ENCODE peak calls at places on chromosomes 11 and 22, in four cellular contexts. One of them, this sample, is unnamed.
A peak's percentile ranks its signal among the peaks of the same experiment; 100 is the strongest.

GRCh38 chr22:39939830-39940229 is 20.4 kb upstream of the TMA7B start:
- DNase-seq in SK-N-SH: no peak
- DNase-seq in lower lobe of right lung: no peak
- DNase-seq in GM23338: no peak
- DNase-seq in this sample: no peak

GRCh38 chr11:122721964-122722266 is 66.4 kb downstream of the UBASH3B start:
- DNase-seq in SK-N-SH: no peak
- DNase-seq in lower lobe of right lung: no peak
- DNase-seq in GM23338: no peak
- DNase-seq in this sample: no peak

GRCh38 chr11:62985351-62985750 is 584 bp upstream of the SLC22A6 start:
- DNase-seq in SK-N-SH: no peak
- DNase-seq in lower lobe of right lung: no peak
- DNase-seq in GM23338: no peak
- DNase-seq in this sample: no peak

GRCh38 chr22:46959369-46959768 is 196.9 kb downstream of the TBC1D22A start:
- DNase-seq in SK-N-SH: no peak
- DNase-seq in lower lobe of right lung: no peak
- DNase-seq in GM23338: no peak
- DNase-seq in this sample: no peak

GRCh38 chr22:36569999-36570398 is 41.0 kb upstream of the EIF3D start:
- DNase-seq in SK-N-SH: peak; percentile 76
- DNase-seq in lower lobe of right lung: no peak
- DNase-seq in GM23338: peak; percentile 86
- DNase-seq in this sample: no peak

GRCh38 chr11:17314232-17314547 is 37.4 kb upstream of the NCR3LG1 start:
- DNase-seq in SK-N-SH: no peak
- DNase-seq in lower lobe of right lung: no peak
- DNase-seq in GM23338: no peak
- DNase-seq in this sample: no peak

GRCh38 chr22:46969491-46969890 is 207.0 kb downstream of the TBC1D22A start:
- DNase-seq in SK-N-SH: no peak
- DNase-seq in lower lobe of right lung: no peak
- DNase-seq in GM23338: no peak
- DNase-seq in this sample: peak; percentile 90

GRCh38 chr11:405323-405975 is 9.3 kb downstream of the SIGIRR start:
- DNase-seq in SK-N-SH: no peak
- DNase-seq in lower lobe of right lung: peak; percentile 60
- DNase-seq in GM23338: no peak
- DNase-seq in this sample: no peak

GRCh38 chr22:21044931-21045584 is 688 bp upstream of the LRRC74B start:
- DNase-seq in SK-N-SH: peak; percentile 64
- DNase-seq in lower lobe of right lung: peak; percentile 46
- DNase-seq in GM23338: peak; percentile 28
- DNase-seq in this sample: no peak

GRCh38 chr11:125514336-125515101 is 18.5 kb upstream of the FEZ1 start:
- DNase-seq in SK-N-SH: peak; percentile 32
- DNase-seq in lower lobe of right lung: no peak
- DNase-seq in GM23338: no peak
- DNase-seq in this sample: peak; percentile 46

GRCh38 chr11:130645164-130645859 is 196.9 kb downstream of the ADAMTS15 start:
- DNase-seq in SK-N-SH: no peak
- DNase-seq in lower lobe of right lung: no peak
- DNase-seq in GM23338: no peak
- DNase-seq in this sample: no peak

GRCh38 chr11:67071420-67072284 is 15.0 kb downstream of the RHOD start:
- DNase-seq in SK-N-SH: peak; percentile 93
- DNase-seq in lower lobe of right lung: peak; percentile 89
- DNase-seq in GM23338: peak; percentile 96
- DNase-seq in this sample: peak; percentile 94

GRCh38 chr11:110513521-110514450 is 84.0 kb downstream of the FDX1 start:
- DNase-seq in SK-N-SH: no peak
- DNase-seq in lower lobe of right lung: no peak
- DNase-seq in GM23338: no peak
- DNase-seq in this sample: no peak

GRCh38 chr22:25623310-25623734 is 58.8 kb downstream of the GRK3 start:
- DNase-seq in SK-N-SH: no peak
- DNase-seq in lower lobe of right lung: no peak
- DNase-seq in GM23338: no peak
- DNase-seq in this sample: peak; percentile 49

GRCh38 chr22:38955926-38956325 is 1.5 kb upstream of the APOBEC3A start:
- DNase-seq in SK-N-SH: no peak
- DNase-seq in lower lobe of right lung: no peak
- DNase-seq in GM23338: no peak
- DNase-seq in this sample: no peak

GRCh38 chr11:71551711-71552110 is 3.5 kb downstream of the KRTAP5-9 start:
- DNase-seq in SK-N-SH: no peak
- DNase-seq in lower lobe of right lung: no peak
- DNase-seq in GM23338: no peak
- DNase-seq in this sample: no peak

GRCh38 chr11:34313099-34313517 is 44.7 kb downstream of the ABTB2 start:
- DNase-seq in SK-N-SH: no peak
- DNase-seq in lower lobe of right lung: no peak
- DNase-seq in GM23338: peak; percentile 29
- DNase-seq in this sample: peak; percentile 36

GRCh38 chr22:25745341-25746011 is 3.5 kb downstream of the MYO18B start:
- DNase-seq in SK-N-SH: no peak
- DNase-seq in lower lobe of right lung: no peak
- DNase-seq in GM23338: no peak
- DNase-seq in this sample: no peak

GRCh38 chr22:27461470-27461869 is 340.1 kb downstream of the MN1 start:
- DNase-seq in SK-N-SH: no peak
- DNase-seq in lower lobe of right lung: no peak
- DNase-seq in GM23338: peak; percentile 88
- DNase-seq in this sample: no peak

GRCh38 chr11:96614846-96615245 is 225.0 kb downstream of the JRKL start:
- DNase-seq in SK-N-SH: no peak
- DNase-seq in lower lobe of right lung: no peak
- DNase-seq in GM23338: no peak
- DNase-seq in this sample: no peak

GRCh38 chr22:44410396-44411056 is 87.5 kb downstream of the RTL6 start:
- DNase-seq in SK-N-SH: no peak
- DNase-seq in lower lobe of right lung: peak; percentile 33
- DNase-seq in GM23338: no peak
- DNase-seq in this sample: no peak

GRCh38 chr22:31680764-31681624 is 19.0 kb upstream of the PISD start:
- DNase-seq in SK-N-SH: no peak
- DNase-seq in lower lobe of right lung: no peak
- DNase-seq in GM23338: no peak
- DNase-seq in this sample: no peak

GRCh38 chr22:46991666-46992065 is 229.2 kb downstream of the TBC1D22A start:
- DNase-seq in SK-N-SH: no peak
- DNase-seq in lower lobe of right lung: no peak
- DNase-seq in GM23338: no peak
- DNase-seq in this sample: no peak

GRCh38 chr22:40009231-40009769 is 14.5 kb downstream of the FAM83F start:
- DNase-seq in SK-N-SH: no peak
- DNase-seq in lower lobe of right lung: peak; percentile 36
- DNase-seq in GM23338: peak; percentile 88
- DNase-seq in this sample: no peak

GRCh38 chr11:69496202-69496557 is 14.7 kb downstream of the LINC01488 start:
- DNase-seq in SK-N-SH: no peak
- DNase-seq in lower lobe of right lung: peak; percentile 43
- DNase-seq in GM23338: no peak
- DNase-seq in this sample: no peak

GRCh38 chr22:48389916-48390315 is 1437.8 kb downstream of the BRD1 start:
- DNase-seq in SK-N-SH: no peak
- DNase-seq in lower lobe of right lung: no peak
- DNase-seq in GM23338: no peak
- DNase-seq in this sample: no peak

GRCh38 chr11:64305691-64306562 is 603 bp downstream of the ESRRA start:
- DNase-seq in SK-N-SH: peak; percentile 73
- DNase-seq in lower lobe of right lung: peak; percentile 87
- DNase-seq in GM23338: peak; percentile 85
- DNase-seq in this sample: no peak

GRCh38 chr11:69520186-69520585 is 38.7 kb downstream of the LINC01488 start:
- DNase-seq in SK-N-SH: no peak
- DNase-seq in lower lobe of right lung: peak; percentile 2
- DNase-seq in GM23338: no peak
- DNase-seq in this sample: no peak

GRCh38 chr11:103031834-103032233 is 60.1 kb downstream of the DCUN1D5 start:
- DNase-seq in SK-N-SH: no peak
- DNase-seq in lower lobe of right lung: no peak
- DNase-seq in GM23338: no peak
- DNase-seq in this sample: no peak

GRCh38 chr11:18243783-18244362 is 4.6 kb downstream of the SAA2 start:
- DNase-seq in SK-N-SH: peak; percentile 53
- DNase-seq in lower lobe of right lung: no peak
- DNase-seq in GM23338: peak; percentile 88
- DNase-seq in this sample: peak; percentile 52

GRCh38 chr11:12824281-12825041 is 150.2 kb downstream of the TEAD1 start:
- DNase-seq in SK-N-SH: no peak
- DNase-seq in lower lobe of right lung: no peak
- DNase-seq in GM23338: peak; percentile 28
- DNase-seq in this sample: no peak

DNA sequence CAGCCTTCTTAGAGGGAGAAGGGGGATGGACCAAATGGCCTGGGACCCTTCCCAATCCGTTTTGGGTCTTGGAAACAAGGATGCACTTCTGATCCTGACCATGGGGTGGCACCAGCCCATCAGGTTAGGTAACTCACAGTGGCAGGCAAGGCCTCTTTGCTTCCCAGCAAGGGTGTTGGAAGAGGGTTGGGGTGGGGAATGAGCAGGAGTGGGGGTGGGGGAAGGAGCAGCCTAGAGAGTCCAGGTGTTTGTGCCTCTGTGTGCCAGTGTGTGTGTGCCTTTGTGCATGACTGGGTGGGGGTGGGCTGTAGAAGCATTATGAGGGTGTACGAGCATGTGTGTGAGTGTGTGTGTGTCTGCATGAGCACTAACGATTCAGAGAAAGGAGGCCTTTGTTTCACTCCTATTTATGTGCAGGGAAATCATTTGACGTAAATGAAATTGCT is 213.1 kb downstream of the INSC start:
- DNase-seq in SK-N-SH: peak; percentile 68
- DNase-seq in lower lobe of right lung: peak; percentile 52
- DNase-seq in GM23338: peak; percentile 93
- DNase-seq in this sample: peak; percentile 25
- TF ChIP-seq CTCF in SK-N-SH: peak; percentile 22
- TF ChIP-seq CTCF in lower lobe of right lung: peak; percentile 54
- TF ChIP-seq CTCF in GM23338: peak; percentile 83
- TF ChIP-seq CTCF in this sample: peak; percentile 68

DNA sequence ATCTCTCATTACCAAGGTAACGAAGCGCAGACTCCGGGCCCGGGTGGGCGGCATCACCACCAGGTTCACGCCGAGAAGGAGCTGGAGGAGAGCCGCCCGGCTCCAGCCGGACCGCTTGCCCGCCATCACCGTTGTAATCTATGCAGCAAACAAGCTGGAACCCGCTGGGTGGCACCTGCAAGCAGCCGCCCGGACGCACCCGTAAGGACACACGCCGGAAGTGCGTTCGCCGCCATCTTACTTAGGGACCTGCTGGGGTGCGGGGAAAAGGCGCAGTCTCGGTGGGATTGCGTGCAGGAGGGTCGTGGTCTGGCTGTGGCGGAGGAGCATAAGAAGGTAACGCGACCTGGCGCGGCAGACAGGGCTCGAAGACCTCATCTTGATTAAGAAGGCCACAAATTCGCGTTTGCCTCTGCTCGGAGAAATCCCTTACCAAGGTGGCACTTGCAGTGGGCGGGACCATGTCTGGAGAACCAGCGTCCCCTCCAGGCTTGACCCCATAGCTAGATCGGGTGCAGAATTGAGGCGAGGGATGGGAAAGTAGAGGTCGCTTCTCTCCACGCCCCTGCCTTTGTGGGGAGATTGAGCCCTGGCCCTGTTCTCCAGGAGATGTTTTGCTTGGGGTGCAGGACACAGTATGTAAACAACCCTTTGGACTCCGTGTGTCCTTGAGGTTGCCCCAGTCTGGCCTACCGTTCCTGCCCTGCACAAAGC is at the start of gene ACP2:
- DNase-seq in SK-N-SH: peak; percentile 89
- DNase-seq in lower lobe of right lung: peak; percentile 94
- DNase-seq in GM23338: peak; percentile 96
- DNase-seq in this sample: peak; percentile 91
- TF ChIP-seq CTCF in SK-N-SH: peak; percentile 49
- TF ChIP-seq CTCF in lower lobe of right lung: no peak
- TF ChIP-seq CTCF in GM23338: no peak
- TF ChIP-seq CTCF in this sample: peak; percentile 24

GRCh38 chr11:119371778-119372182 is 9.7 kb downstream of the USP2 start:
- DNase-seq in SK-N-SH: peak; percentile 44
- DNase-seq in lower lobe of right lung: no peak
- DNase-seq in GM23338: no peak
- DNase-seq in this sample: no peak
- TF ChIP-seq CTCF in SK-N-SH: peak; percentile 23
- TF ChIP-seq CTCF in lower lobe of right lung: no peak
- TF ChIP-seq CTCF in GM23338: no peak
- TF ChIP-seq CTCF in this sample: peak; percentile 14

GRCh38 chr22:42792909-42793847 is 63.9 kb downstream of the ARFGAP3 start:
- DNase-seq in SK-N-SH: no peak
- DNase-seq in lower lobe of right lung: no peak
- DNase-seq in GM23338: no peak
- DNase-seq in this sample: no peak

GRCh38 chr22:42793848-42794405 is 63.1 kb downstream of the ARFGAP3 start:
- DNase-seq in SK-N-SH: no peak
- DNase-seq in lower lobe of right lung: no peak
- DNase-seq in GM23338: no peak
- DNase-seq in this sample: no peak

GRCh38 chr22:42797021-42797420 is 60.1 kb downstream of the ARFGAP3 start:
- DNase-seq in SK-N-SH: no peak
- DNase-seq in lower lobe of right lung: no peak
- DNase-seq in GM23338: no peak
- DNase-seq in this sample: no peak

GRCh38 chr22:42796081-42796480 is 61.0 kb downstream of the ARFGAP3 start:
- DNase-seq in SK-N-SH: no peak
- DNase-seq in lower lobe of right lung: no peak
- DNase-seq in GM23338: no peak
- DNase-seq in this sample: no peak

DNA sequence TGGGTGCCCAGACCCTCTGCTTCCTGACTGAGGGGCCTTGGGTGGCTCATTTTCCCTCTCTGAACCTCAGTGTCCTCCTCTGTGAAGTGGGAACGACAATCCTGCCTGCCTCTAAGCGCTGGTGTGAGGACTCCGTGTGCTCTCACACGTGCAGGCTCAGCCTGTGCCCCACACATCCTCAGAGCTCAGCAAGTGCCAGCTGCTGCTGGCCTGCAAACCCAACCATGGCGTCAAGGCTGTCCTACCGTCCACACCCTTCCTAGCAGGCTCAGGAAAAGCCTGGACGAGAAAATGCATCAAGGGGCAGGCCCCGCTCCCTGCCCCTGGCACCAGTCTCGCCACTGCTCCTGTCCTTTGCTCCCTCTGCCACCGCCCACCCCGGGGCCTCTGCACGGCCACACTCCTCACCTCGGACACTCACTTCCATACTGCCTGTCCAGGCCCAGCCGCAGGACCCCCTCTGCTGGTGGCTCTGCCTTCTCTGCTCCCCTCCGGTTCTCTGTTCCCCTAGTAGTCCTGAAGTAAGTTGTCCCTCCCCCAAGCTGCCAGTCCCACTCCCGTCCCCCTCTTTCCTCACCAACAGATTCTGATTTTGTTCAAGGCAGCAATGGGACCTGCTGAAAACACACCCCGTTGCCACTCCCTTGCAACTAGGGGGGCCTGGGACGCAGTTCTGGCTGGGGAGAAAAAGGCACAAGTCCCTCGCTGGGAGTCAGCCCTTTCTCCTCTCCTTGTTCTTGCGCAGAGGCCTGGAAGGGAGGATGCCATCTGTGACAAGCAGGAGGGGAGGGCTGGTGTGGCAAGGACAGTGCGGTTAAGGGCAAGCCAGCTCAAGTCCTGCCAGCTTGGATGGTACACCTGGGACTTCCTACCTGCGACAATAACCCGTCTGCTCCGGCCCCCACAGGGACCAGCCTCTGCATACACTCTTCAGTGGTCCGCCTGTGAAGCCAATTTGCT is 62.2 kb downstream of the ARFGAP3 start:
- DNase-seq in SK-N-SH: no peak
- DNase-seq in lower lobe of right lung: no peak
- DNase-seq in GM23338: peak; percentile 50
- DNase-seq in this sample: no peak
- TF ChIP-seq CTCF in SK-N-SH: no peak
- TF ChIP-seq CTCF in lower lobe of right lung: peak; percentile 14
- TF ChIP-seq CTCF in GM23338: peak; percentile 40
- TF ChIP-seq CTCF in this sample: no peak